ENCODE peak calls at places on chromosomes 5 and 9, in six cellular contexts. D is HT1080; F is psoas muscle; R is fibroblast of mammary gland; G is activated CD4-positive, CD25-positive, alpha-beta regulatory T cell; P is endodermal cell. S is an unnamed sample.
A peak's percentile ranks its signal among the peaks of the same experiment; 100 is the strongest.

GRCh38 chr5:175867587-175868347 is 3.6 kb upstream of the CPLX2 start:
- DNase-seq in F (no peak), P (peak; percentile 85), R (no peak), D (no peak), G (no peak), S (no peak)

GRCh38 chr9:91433180-91433579 is 9.5 kb upstream of the NFIL3 start:
- DNase-seq in D (peak; percentile 93), R (peak; percentile 96), G (no peak), F (no peak), P (no peak), S (peak; percentile 86)

GRCh38 chr5:122492675-122493074 is 180.6 kb downstream of the SNCAIP start:
- DNase-seq in R (peak; percentile 28), F (no peak), D (peak; percentile 16), P (peak; percentile 50), G (no peak), S (peak; percentile 19)

GRCh38 chr5:141821430-141821925 is 56.7 kb downstream of the PCDH1 start:
- DNase-seq in D (peak; percentile 53), R (peak; percentile 83), F (no peak), P (peak; percentile 77), G (no peak), S (peak; percentile 87)

GRCh38 chr5:37738057-37738691 is 101.7 kb downstream of the GDNF start:
- DNase-seq in R (peak; percentile 97), G (no peak), P (no peak), F (no peak), D (peak; percentile 94), S (peak; percentile 95)

GRCh38 chr5:110973510-110973909 is 98.0 kb upstream of the TSLP start:
- DNase-seq in D (no peak), R (no peak), F (no peak), P (no peak), G (no peak), S (no peak)

GRCh38 chr5:54835642-54836041 is 149.8 kb downstream of the ESM1 start:
- DNase-seq in P (no peak), R (peak; percentile 25), F (no peak), G (no peak), D (no peak), S (peak; percentile 81)

GRCh38 chr5:179820483-179821297 is at the start of gene SQSTM1:
- DNase-seq in G (peak; percentile 51), F (peak; percentile 85), P (peak; percentile 90), R (peak; percentile 70), D (peak; percentile 60), S (peak; percentile 82)

GRCh38 chr9:84297162-84297821 is 43.3 kb downstream of the SLC28A3 start:
- DNase-seq in G (no peak), P (no peak), D (peak; percentile 21), F (no peak), R (peak; percentile 57), S (no peak)

GRCh38 chr5:114237766-114238165 is 124.1 kb upstream of the KCNN2 start:
- DNase-seq in G (no peak), P (no peak), D (peak; percentile 96), F (no peak), R (peak; percentile 68), S (no peak)

GRCh38 chr5:158069838-158070237 is 210.9 kb upstream of the CLINT1 start:
- DNase-seq in R (no peak), F (no peak), P (no peak), G (no peak), D (no peak), S (no peak)

GRCh38 chr5:38468202-38468656 is 88.2 kb downstream of the LIFR start:
- DNase-seq in P (no peak), F (peak; percentile 78), G (no peak), R (peak; percentile 97), D (peak; percentile 95), S (peak; percentile 92)

GRCh38 chr9:108784998-108785397 is 70.8 kb downstream of the ACTL7B start:
- DNase-seq in D (peak; percentile 57), G (no peak), P (no peak), F (no peak), R (peak; percentile 27), S (peak; percentile 55)

GRCh38 chr5:135458356-135458755 is 6.2 kb upstream of the TIFAB start:
- DNase-seq in F (no peak), G (no peak), D (no peak), R (no peak), P (no peak), S (no peak)

GRCh38 chr5:159249158-159249557 is 13.9 kb upstream of the UBLCP1 start:
- DNase-seq in D (no peak), F (no peak), G (no peak), P (no peak), R (no peak), S (no peak)

GRCh38 chr5:603081-603998 is 8.8 kb upstream of the CEP72 start:
- DNase-seq in F (no peak), D (no peak), R (no peak), P (no peak), G (no peak), S (no peak)

GRCh38 chr9:110208031-110208430 is at the start of gene C9orf152:
- DNase-seq in G (no peak), D (no peak), R (no peak), F (no peak), P (no peak), S (no peak)

GRCh38 chr5:179699640-179700298 is 1.0 kb downstream of the CANX start:
- DNase-seq in G (peak; percentile 9), D (peak; percentile 29), R (peak; percentile 42), P (no peak), F (no peak), S (peak; percentile 58)

GRCh38 chr5:74895906-74896305 is 29.7 kb upstream of the FAM169A start:
- DNase-seq in P (no peak), D (peak; percentile 35), G (no peak), R (peak; percentile 80), F (no peak), S (no peak)

GRCh38 chr5:172104801-172105701 is 83.0 kb downstream of the STK10 start:
- DNase-seq in G (no peak), P (no peak), R (no peak), F (no peak), D (no peak), S (no peak)

GRCh38 chr9:101445353-101446029 is 9.9 kb upstream of the ALDOB start:
- DNase-seq in R (peak; percentile 46), G (no peak), P (no peak), D (no peak), F (no peak), S (peak; percentile 63)

GRCh38 chr5:137402436-137403187 is 96.5 kb downstream of the SPOCK1 start:
- DNase-seq in F (no peak), G (no peak), R (no peak), P (no peak), D (no peak), S (no peak)

GRCh38 chr9:15834541-15834940 is 281.7 kb downstream of the CCDC171 start:
- DNase-seq in F (no peak), P (no peak), D (no peak), R (peak; percentile 27), G (no peak), S (peak; percentile 22)

GRCh38 chr5:116686438-116686837 is 111.8 kb upstream of the SEMA6A start:
- DNase-seq in G (no peak), R (no peak), P (peak; percentile 62), D (no peak), F (no peak), S (no peak)

GRCh38 chr5:137365126-137365865 is 133.8 kb downstream of the SPOCK1 start:
- DNase-seq in D (no peak), P (no peak), G (no peak), F (no peak), R (peak; percentile 47), S (peak; percentile 5)